ENCODE peak calls at places on chromosome 11, in four cellular contexts. C is tibial artery, O is GM19239, V is Panc1. A is an unnamed sample.

GRCh38 chr11:19660076-19660475 is 52.6 kb upstream of the NAV2 start:
- DNase-seq in V (peak; percentile 75), C (no peak), O (peak; percentile 65), A (peak; percentile 52)

GRCh38 chr11:8384199-8384821 is 120.6 kb upstream of the LMO1 start:
- DNase-seq in O (no peak), V (no peak), C (no peak), A (peak; percentile 42)

GRCh38 chr11:69111578-69112247 is 44.0 kb upstream of the SMIM38 start:
- DNase-seq in O (no peak), C (no peak), V (no peak), A (no peak)

GRCh38 chr11:58006940-58007339 is 16.7 kb upstream of the OR9Q1 start:
- DNase-seq in C (no peak), O (no peak), V (peak; percentile 7), A (peak; percentile 68)

GRCh38 chr11:14620027-14620511 is 23.5 kb upstream of the PDE3B start:
- DNase-seq in C (no peak), V (no peak), O (no peak), A (no peak)

GRCh38 chr11:1398506-1399235 is 8.9 kb downstream of the BRSK2 start:
- DNase-seq in C (no peak), V (no peak), O (no peak), A (no peak)

GRCh38 chr11:94650756-94651155 is 83.6 kb downstream of the PIWIL4 start:
- DNase-seq in V (no peak), C (peak; percentile 73), O (no peak), A (no peak)

GRCh38 chr11:72981067-72981466 is 161.1 kb downstream of the FCHSD2 start:
- DNase-seq in V (no peak), C (no peak), O (no peak), A (no peak)

GRCh38 chr11:79263001-79263400 is 177.8 kb downstream of the TENM4 start:
- DNase-seq in C (no peak), O (no peak), V (no peak), A (no peak)

GRCh38 chr11:3849297-3849874 is 6.1 kb upstream of the STIM1 start:
- DNase-seq in V (no peak), C (no peak), O (no peak), A (no peak)

GRCh38 chr11:130510407-130511006 is 62.1 kb downstream of the ADAMTS15 start:
- DNase-seq in V (no peak), C (no peak), O (no peak), A (no peak)

GRCh38 chr11:104096900-104097299 is 60.5 kb downstream of the DDI1 start:
- DNase-seq in O (no peak), V (no peak), C (no peak), A (no peak)

GRCh38 chr11:130675456-130675855 is 227.0 kb downstream of the ADAMTS15 start:
- DNase-seq in C (peak; percentile 95), V (no peak), O (no peak), A (peak; percentile 67)

GRCh38 chr11:13160302-13160701 is 117.3 kb upstream of the BMAL1 start:
- DNase-seq in V (no peak), C (no peak), O (no peak), A (no peak)

GRCh38 chr11:125552927-125553326 is 16.4 kb upstream of the EI24 start:
- DNase-seq in V (no peak), O (no peak), C (no peak), A (no peak)

GRCh38 chr11:36240178-36240577 is 49.0 kb downstream of the COMMD9 start:
- DNase-seq in C (no peak), V (no peak), O (no peak), A (no peak)

GRCh38 chr11:95231881-95232605 is 1.0 kb upstream of the SESN3 start:
- DNase-seq in C (peak; percentile 86), O (no peak), V (no peak), A (no peak)

GRCh38 chr11:96342131-96342970 is 644 bp downstream of the MAML2 start:
- DNase-seq in V (no peak), C (no peak), O (no peak), A (no peak)

GRCh38 chr11:65613091-65613928 is 711 bp downstream of the MAP3K11 start:
- DNase-seq in C (peak; percentile 77), V (no peak), O (no peak), A (no peak)

GRCh38 chr11:64265176-64266160 is 14.1 kb downstream of the PLCB3 start:
- DNase-seq in O (no peak), V (no peak), C (no peak), A (no peak)

GRCh38 chr11:102201776-102202175 is 91.5 kb downstream of the YAP1 start:
- DNase-seq in V (no peak), O (no peak), C (no peak), A (no peak)

GRCh38 chr11:113729456-113729855 is 23.3 kb upstream of the TMPRSS5 start:
- DNase-seq in O (no peak), C (no peak), V (no peak), A (peak; percentile 4)

GRCh38 chr11:125360066-125360465 is 136.0 kb downstream of the FEZ1 start:
- DNase-seq in C (no peak), O (no peak), V (no peak), A (no peak)

GRCh38 chr11:121829159-121829643 is 286.8 kb downstream of the BLID start:
- DNase-seq in C (peak; percentile 65), V (peak; percentile 15), O (no peak), A (peak; percentile 88)

GRCh38 chr11:108733479-108734116 is 68.7 kb downstream of the DDX10 start:
- DNase-seq in O (peak; percentile 27), C (no peak), V (no peak), A (peak; percentile 36)

GRCh38 chr11:106461148-106461547 is 383.7 kb downstream of the AASDHPPT start:
- DNase-seq in C (no peak), V (no peak), O (no peak), A (no peak)